ENCODE peak calls at places on chromosomes 2 and 18, in six cellular contexts. B, I, R, J, K and P are unnamed samples.

GRCh38 chr2:181787310-181788048 is 104.1 kb upstream of the ITPRID2 start:
- DNase-seq in B (no peak), I (no peak), R (no peak), J (no peak), K (no peak), P (no peak)

GRCh38 chr18:45517181-45517741 is 98.0 kb upstream of the SLC14A2 start:
- DNase-seq in B (no peak), I (no peak), R (peak), J (no peak), K (no peak), P (no peak)

GRCh38 chr2:128770143-128771080 is 451.7 kb upstream of the HS6ST1 start:
- DNase-seq in B (no peak), I (no peak), R (no peak), J (no peak), K (no peak), P (no peak)

GRCh38 chr2:210195066-210195852 is 24.1 kb upstream of the KANSL1L start:
- DNase-seq in B (peak), I (peak), R (peak), J (no peak), K (peak), P (no peak)

GRCh38 chr2:8006626-8007025 is 675.2 kb upstream of the ID2 start:
- DNase-seq in B (no peak), I (no peak), R (no peak), J (no peak), K (no peak), P (no peak)

GRCh38 chr2:42754021-42754775 is 9.7 kb downstream of the OXER1 start:
- DNase-seq in B (no peak), I (no peak), R (peak), J (no peak), K (no peak), P (no peak)

GRCh38 chr2:133420748-133421147 is 147.5 kb downstream of the NCKAP5 start:
- DNase-seq in B (no peak), I (no peak), R (no peak), J (no peak), K (no peak), P (no peak)

GRCh38 chr2:55133467-55134315 is 83.4 kb upstream of the RTN4 start:
- DNase-seq in B (no peak), I (no peak), R (peak), J (peak), K (no peak), P (peak)

GRCh38 chr18:61882296-61883004 is 10.4 kb downstream of the RNF152 start:
- DNase-seq in B (no peak), I (no peak), R (no peak), J (no peak), K (no peak), P (no peak)

GRCh38 chr2:229270551-229271410 is at the start of gene PID1:
- DNase-seq in B (peak), I (peak), R (no peak), J (no peak), K (peak), P (peak)

GRCh38 chr18:46406539-46406932 is 250.5 kb downstream of the LOXHD1 start:
- DNase-seq in B (no peak), I (no peak), R (no peak), J (no peak), K (peak), P (no peak)

GRCh38 chr2:157572725-157573124 is 55.9 kb downstream of the ACVR1C start:
- DNase-seq in B (no peak), I (peak), R (no peak), J (no peak), K (no peak), P (no peak)